ENCODE peak calls at places on chromosomes 6 and 20, in ten cellular contexts. D, X, G, O, C, Y, T, A, F and I are unnamed samples.

GRCh38 chr6:15245361-15246216 is at the start of gene JARID2:
- DNase-seq in D (peak; percentile 93), X (peak; percentile 99), G (no peak), O (peak; percentile 98), C (peak; percentile 78), Y (peak; percentile 86), T (peak; percentile 78), A (peak; percentile 99), F (peak; percentile 98), I (peak; percentile 96)

GRCh38 chr20:41308726-41309413 is 8.7 kb downstream of the ZHX3 start:
- DNase-seq in D (no peak), X (no peak), G (no peak), O (peak; percentile 87), C (no peak), Y (no peak), T (no peak), A (no peak), F (no peak), I (no peak)

GRCh38 chr6:75217203-75217602 is 11.3 kb upstream of the COL12A1 start:
- DNase-seq in D (peak; percentile 40), X (no peak), G (no peak), O (peak; percentile 70), C (no peak), Y (no peak), T (no peak), A (no peak), F (no peak), I (no peak)

GRCh38 chr6:119620846-119621570 is 271.4 kb upstream of the MAN1A1 start:
- DNase-seq in D (no peak), X (no peak), G (no peak), O (peak; percentile 69), C (no peak), Y (no peak), T (no peak), A (no peak), F (no peak), I (no peak)

GRCh38 chr6:163759542-163759941 is 345.0 kb downstream of the QKI start:
- DNase-seq in D (no peak), X (no peak), G (no peak), O (peak; percentile 58), C (no peak), Y (no peak), T (no peak), A (no peak), F (no peak), I (no peak)

GRCh38 chr6:15739353-15739752 is 76.5 kb upstream of the DTNBP1 start:
- DNase-seq in D (no peak), X (no peak), G (no peak), O (no peak), C (no peak), Y (no peak), T (no peak), A (no peak), F (no peak), I (no peak)

GRCh38 chr6:13404115-13404891 is 76.0 kb upstream of the TBC1D7 start:
- DNase-seq in D (no peak), X (peak; percentile 63), G (no peak), O (peak; percentile 77), C (no peak), Y (no peak), T (no peak), A (no peak), F (no peak), I (no peak)

GRCh38 chr6:75842191-75842590 is 93.2 kb downstream of the MYO6 start:
- DNase-seq in D (no peak), X (no peak), G (no peak), O (peak; percentile 40), C (no peak), Y (no peak), T (no peak), A (no peak), F (no peak), I (no peak)

GRCh38 chr20:50366270-50367103 is 143.7 kb upstream of the PTPN1 start:
- DNase-seq in D (peak; percentile 95), X (no peak), G (peak; percentile 96), O (peak; percentile 85), C (no peak), Y (peak; percentile 19), T (peak; percentile 93), A (peak; percentile 40), F (no peak), I (no peak)

GRCh38 chr20:50299325-50299629 is 108.6 kb downstream of the CEBPB start:
- DNase-seq in D (no peak), X (no peak), G (no peak), O (no peak), C (no peak), Y (no peak), T (no peak), A (no peak), F (no peak), I (no peak)

GRCh38 chr20:16441526-16442164 is 131.6 kb downstream of the KIF16B start:
- DNase-seq in D (no peak), X (no peak), G (no peak), O (no peak), C (no peak), Y (no peak), T (no peak), A (no peak), F (no peak), I (no peak)

GRCh38 chr20:44841955-44842354 is 31.6 kb upstream of the RIMS4 start:
- DNase-seq in D (no peak), X (no peak), G (no peak), O (no peak), C (no peak), Y (no peak), T (no peak), A (no peak), F (no peak), I (no peak)

GRCh38 chr6:161261325-161261724 is 12.5 kb downstream of the AGPAT4 start:
- DNase-seq in D (no peak), X (no peak), G (no peak), O (no peak), C (no peak), Y (no peak), T (no peak), A (no peak), F (no peak), I (no peak)

GRCh38 chr20:26163890-26164289 is 467.2 kb upstream of the ZNF337 start:
- DNase-seq in D (no peak), X (no peak), G (no peak), O (peak; percentile 60), C (no peak), Y (no peak), T (no peak), A (no peak), F (no peak), I (no peak)

GRCh38 chr6:107894821-107895396 is 63.1 kb downstream of the SEC63 start:
- DNase-seq in D (no peak), X (no peak), G (no peak), O (no peak), C (no peak), Y (no peak), T (no peak), A (no peak), F (no peak), I (peak; percentile 60)

GRCh38 chr6:158756977-158757752 is 62.0 kb downstream of the EZR start:
- DNase-seq in D (no peak), X (no peak), G (no peak), O (no peak), C (no peak), Y (no peak), T (no peak), A (no peak), F (no peak), I (no peak)

GRCh38 chr20:61698598-61698960 is 367.1 kb downstream of the TAF4 start:
- DNase-seq in D (no peak), X (no peak), G (no peak), O (no peak), C (no peak), Y (no peak), T (no peak), A (no peak), F (no peak), I (no peak)

GRCh38 chr6:158028421-158028820 is 46.8 kb downstream of the SYNJ2 start:
- DNase-seq in D (no peak), X (no peak), G (no peak), O (no peak), C (no peak), Y (no peak), T (no peak), A (no peak), F (no peak), I (no peak)

GRCh38 chr20:22623211-22623610 is 38.8 kb upstream of the FOXA2 start:
- DNase-seq in D (peak; percentile 38), X (no peak), G (no peak), O (no peak), C (no peak), Y (no peak), T (no peak), A (no peak), F (no peak), I (no peak)

GRCh38 chr6:56359201-56359899 is 112.0 kb upstream of the COL21A1 start:
- DNase-seq in D (peak; percentile 9), X (peak; percentile 53), G (peak; percentile 69), O (peak; percentile 67), C (peak; percentile 6), Y (peak; percentile 6), T (peak; percentile 79), A (peak; percentile 65), F (peak; percentile 38), I (peak; percentile 48)

GRCh38 chr6:5004373-5005037 is 668 bp upstream of the RPP40 start:
- DNase-seq in D (no peak), X (no peak), G (no peak), O (no peak), C (no peak), Y (no peak), T (peak; percentile 14), A (no peak), F (no peak), I (no peak)

GRCh38 chr20:52937701-52938100 is 34.5 kb upstream of the TSHZ2 start:
- DNase-seq in D (no peak), X (no peak), G (no peak), O (peak; percentile 18), C (no peak), Y (no peak), T (no peak), A (no peak), F (no peak), I (no peak)

GRCh38 chr6:166001359-166001758 is 166.3 kb downstream of the TBXT start:
- DNase-seq in D (no peak), X (no peak), G (no peak), O (no peak), C (no peak), Y (no peak), T (no peak), A (no peak), F (no peak), I (no peak)

GRCh38 chr20:6735913-6736845 is 31.3 kb upstream of the BMP2 start:
- DNase-seq in D (no peak), X (no peak), G (no peak), O (peak; percentile 33), C (no peak), Y (no peak), T (no peak), A (no peak), F (no peak), I (no peak)

GRCh38 chr6:12608016-12608860 is 108.3 kb upstream of the PHACTR1 start:
- DNase-seq in D (no peak), X (no peak), G (no peak), O (peak; percentile 28), C (no peak), Y (no peak), T (no peak), A (no peak), F (no peak), I (no peak)

GRCh38 chr6:28898710-28898965 is 25.1 kb downstream of the TRIM27 start:
- DNase-seq in D (no peak), X (no peak), G (no peak), O (no peak), C (no peak), Y (no peak), T (no peak), A (no peak), F (no peak), I (no peak)

GRCh38 chr6:157215702-157216101 is 107.6 kb downstream of the TMEM242 start:
- DNase-seq in D (no peak), X (no peak), G (no peak), O (no peak), C (no peak), Y (no peak), T (no peak), A (no peak), F (no peak), I (no peak)

GRCh38 chr6:72813807-72814596 is 192.1 kb downstream of the KCNQ5 start:
- DNase-seq in D (no peak), X (no peak), G (no peak), O (no peak), C (no peak), Y (no peak), T (no peak), A (no peak), F (no peak), I (no peak)